ENCODE peak calls at places on chromosome 10, in nine cellular contexts. One of them, this sample, is unnamed.

GRCh38 chr10:76309744-76310441 is 878.5 kb downstream of the LRMDA start:
- DNase-seq in activated naive CD4-positive, alpha-beta T cell: no peak
- DNase-seq in dorsolateral prefrontal cortex: no peak
- DNase-seq in adipocyte: no peak
- DNase-seq in activated T-helper 9 cell treated with anti-CD3 and anti-CD28 coated beads, Interleukin-2, amount 50 U/mL, for 16 hours: no peak
- DNase-seq in aorta: peak
- DNase-seq in GM13977: no peak
- DNase-seq in brain microvascular endothelial cell: no peak
- DNase-seq in NCI-H1417: no peak
- DNase-seq in this sample: no peak

GRCh38 chr10:56633876-56634452 is 272.9 kb upstream of the ZWINT start:
- DNase-seq in activated naive CD4-positive, alpha-beta T cell: no peak
- DNase-seq in dorsolateral prefrontal cortex: no peak
- DNase-seq in adipocyte: no peak
- DNase-seq in activated T-helper 9 cell treated with anti-CD3 and anti-CD28 coated beads, Interleukin-2, amount 50 U/mL, for 16 hours: no peak
- DNase-seq in aorta: no peak
- DNase-seq in GM13977: peak
- DNase-seq in brain microvascular endothelial cell: no peak
- DNase-seq in NCI-H1417: peak
- DNase-seq in this sample: no peak

GRCh38 chr10:124690971-124691370 is 53.2 kb downstream of the FAM53B start:
- DNase-seq in activated naive CD4-positive, alpha-beta T cell: no peak
- DNase-seq in dorsolateral prefrontal cortex: no peak
- DNase-seq in adipocyte: no peak
- DNase-seq in activated T-helper 9 cell treated with anti-CD3 and anti-CD28 coated beads, Interleukin-2, amount 50 U/mL, for 16 hours: no peak
- DNase-seq in aorta: no peak
- DNase-seq in GM13977: no peak
- DNase-seq in brain microvascular endothelial cell: no peak
- DNase-seq in NCI-H1417: peak
- DNase-seq in this sample: no peak

GRCh38 chr10:104260775-104261115 is 6.1 kb downstream of the GSTO1 start:
- DNase-seq in activated naive CD4-positive, alpha-beta T cell: no peak
- DNase-seq in dorsolateral prefrontal cortex: no peak
- DNase-seq in adipocyte: peak
- DNase-seq in activated T-helper 9 cell treated with anti-CD3 and anti-CD28 coated beads, Interleukin-2, amount 50 U/mL, for 16 hours: no peak
- DNase-seq in aorta: no peak
- DNase-seq in GM13977: no peak
- DNase-seq in brain microvascular endothelial cell: peak
- DNase-seq in NCI-H1417: no peak
- DNase-seq in this sample: no peak

GRCh38 chr10:100895896-100896295 is 16.9 kb upstream of the SLF2 start:
- DNase-seq in activated naive CD4-positive, alpha-beta T cell: no peak
- DNase-seq in dorsolateral prefrontal cortex: no peak
- DNase-seq in adipocyte: no peak
- DNase-seq in activated T-helper 9 cell treated with anti-CD3 and anti-CD28 coated beads, Interleukin-2, amount 50 U/mL, for 16 hours: no peak
- DNase-seq in aorta: no peak
- DNase-seq in GM13977: no peak
- DNase-seq in brain microvascular endothelial cell: no peak
- DNase-seq in NCI-H1417: no peak
- DNase-seq in this sample: no peak

GRCh38 chr10:108375691-108376090 is 1211.2 kb upstream of the SORCS1 start:
- DNase-seq in activated naive CD4-positive, alpha-beta T cell: no peak
- DNase-seq in dorsolateral prefrontal cortex: no peak
- DNase-seq in adipocyte: peak
- DNase-seq in activated T-helper 9 cell treated with anti-CD3 and anti-CD28 coated beads, Interleukin-2, amount 50 U/mL, for 16 hours: no peak
- DNase-seq in aorta: no peak
- DNase-seq in GM13977: no peak
- DNase-seq in brain microvascular endothelial cell: no peak
- DNase-seq in NCI-H1417: no peak
- DNase-seq in this sample: no peak

GRCh38 chr10:37727491-37728352 is 129.7 kb downstream of the ZNF248 start:
- DNase-seq in activated naive CD4-positive, alpha-beta T cell: no peak
- DNase-seq in dorsolateral prefrontal cortex: no peak
- DNase-seq in adipocyte: no peak
- DNase-seq in activated T-helper 9 cell treated with anti-CD3 and anti-CD28 coated beads, Interleukin-2, amount 50 U/mL, for 16 hours: no peak
- DNase-seq in aorta: no peak
- DNase-seq in GM13977: no peak
- DNase-seq in brain microvascular endothelial cell: no peak
- DNase-seq in NCI-H1417: no peak
- DNase-seq in this sample: no peak

GRCh38 chr10:45354261-45354660 is 19.8 kb upstream of the ALOX5 start:
- DNase-seq in activated naive CD4-positive, alpha-beta T cell: no peak
- DNase-seq in dorsolateral prefrontal cortex: no peak
- DNase-seq in adipocyte: no peak
- DNase-seq in activated T-helper 9 cell treated with anti-CD3 and anti-CD28 coated beads, Interleukin-2, amount 50 U/mL, for 16 hours: no peak
- DNase-seq in aorta: peak
- DNase-seq in GM13977: no peak
- DNase-seq in brain microvascular endothelial cell: no peak
- DNase-seq in NCI-H1417: no peak
- DNase-seq in this sample: no peak

GRCh38 chr10:128054163-128054970 is 71.9 kb downstream of the MKI67 start:
- DNase-seq in activated naive CD4-positive, alpha-beta T cell: no peak
- DNase-seq in dorsolateral prefrontal cortex: no peak
- DNase-seq in adipocyte: no peak
- DNase-seq in activated T-helper 9 cell treated with anti-CD3 and anti-CD28 coated beads, Interleukin-2, amount 50 U/mL, for 16 hours: no peak
- DNase-seq in aorta: peak
- DNase-seq in GM13977: no peak
- DNase-seq in brain microvascular endothelial cell: no peak
- DNase-seq in NCI-H1417: no peak
- DNase-seq in this sample: no peak

GRCh38 chr10:111835562-111835961 is 348.0 kb downstream of the GPAM start:
- DNase-seq in activated naive CD4-positive, alpha-beta T cell: no peak
- DNase-seq in dorsolateral prefrontal cortex: no peak
- DNase-seq in adipocyte: no peak
- DNase-seq in activated T-helper 9 cell treated with anti-CD3 and anti-CD28 coated beads, Interleukin-2, amount 50 U/mL, for 16 hours: no peak
- DNase-seq in aorta: no peak
- DNase-seq in GM13977: no peak
- DNase-seq in brain microvascular endothelial cell: peak
- DNase-seq in NCI-H1417: no peak
- DNase-seq in this sample: no peak

GRCh38 chr10:36675458-36675880 is 449.9 kb upstream of the ANKRD30A start:
- DNase-seq in activated naive CD4-positive, alpha-beta T cell: no peak
- DNase-seq in dorsolateral prefrontal cortex: no peak
- DNase-seq in adipocyte: peak
- DNase-seq in activated T-helper 9 cell treated with anti-CD3 and anti-CD28 coated beads, Interleukin-2, amount 50 U/mL, for 16 hours: no peak
- DNase-seq in aorta: peak
- DNase-seq in GM13977: no peak
- DNase-seq in brain microvascular endothelial cell: peak
- DNase-seq in NCI-H1417: no peak
- DNase-seq in this sample: no peak

GRCh38 chr10:110208614-110209398 is 1.4 kb downstream of the MXI1 start:
- DNase-seq in activated naive CD4-positive, alpha-beta T cell: peak
- DNase-seq in dorsolateral prefrontal cortex: peak
- DNase-seq in adipocyte: peak
- DNase-seq in activated T-helper 9 cell treated with anti-CD3 and anti-CD28 coated beads, Interleukin-2, amount 50 U/mL, for 16 hours: no peak
- DNase-seq in aorta: peak
- DNase-seq in GM13977: peak
- DNase-seq in brain microvascular endothelial cell: no peak
- DNase-seq in NCI-H1417: no peak
- DNase-seq in this sample: no peak

GRCh38 chr10:43176271-43176670 is 38.0 kb downstream of the CSGALNACT2 start:
- DNase-seq in activated naive CD4-positive, alpha-beta T cell: no peak
- DNase-seq in dorsolateral prefrontal cortex: no peak
- DNase-seq in adipocyte: no peak
- DNase-seq in activated T-helper 9 cell treated with anti-CD3 and anti-CD28 coated beads, Interleukin-2, amount 50 U/mL, for 16 hours: no peak
- DNase-seq in aorta: no peak
- DNase-seq in GM13977: no peak
- DNase-seq in brain microvascular endothelial cell: no peak
- DNase-seq in NCI-H1417: no peak
- DNase-seq in this sample: no peak

GRCh38 chr10:63700209-63700934 is 179.2 kb downstream of the REEP3 start:
- DNase-seq in activated naive CD4-positive, alpha-beta T cell: no peak
- DNase-seq in dorsolateral prefrontal cortex: no peak
- DNase-seq in adipocyte: peak
- DNase-seq in activated T-helper 9 cell treated with anti-CD3 and anti-CD28 coated beads, Interleukin-2, amount 50 U/mL, for 16 hours: no peak
- DNase-seq in aorta: peak
- DNase-seq in GM13977: no peak
- DNase-seq in brain microvascular endothelial cell: peak
- DNase-seq in NCI-H1417: no peak
- DNase-seq in this sample: no peak

GRCh38 chr10:21329995-21330627 is 195.4 kb downstream of the SKIDA1 start:
- DNase-seq in activated naive CD4-positive, alpha-beta T cell: no peak
- DNase-seq in dorsolateral prefrontal cortex: no peak
- DNase-seq in adipocyte: peak
- DNase-seq in activated T-helper 9 cell treated with anti-CD3 and anti-CD28 coated beads, Interleukin-2, amount 50 U/mL, for 16 hours: no peak
- DNase-seq in aorta: peak
- DNase-seq in GM13977: no peak
- DNase-seq in brain microvascular endothelial cell: peak
- DNase-seq in NCI-H1417: no peak
- DNase-seq in this sample: no peak

GRCh38 chr10:75253281-75254220 is 17.8 kb upstream of the COMTD1 start:
- DNase-seq in activated naive CD4-positive, alpha-beta T cell: no peak
- DNase-seq in dorsolateral prefrontal cortex: no peak
- DNase-seq in adipocyte: no peak
- DNase-seq in activated T-helper 9 cell treated with anti-CD3 and anti-CD28 coated beads, Interleukin-2, amount 50 U/mL, for 16 hours: no peak
- DNase-seq in aorta: no peak
- DNase-seq in GM13977: no peak
- DNase-seq in brain microvascular endothelial cell: no peak
- DNase-seq in NCI-H1417: no peak
- DNase-seq in this sample: no peak

GRCh38 chr10:124491105-124491504 is 29.5 kb downstream of the LHPP start:
- DNase-seq in activated naive CD4-positive, alpha-beta T cell: no peak
- DNase-seq in dorsolateral prefrontal cortex: no peak
- DNase-seq in adipocyte: no peak
- DNase-seq in activated T-helper 9 cell treated with anti-CD3 and anti-CD28 coated beads, Interleukin-2, amount 50 U/mL, for 16 hours: no peak
- DNase-seq in aorta: no peak
- DNase-seq in GM13977: no peak
- DNase-seq in brain microvascular endothelial cell: no peak
- DNase-seq in NCI-H1417: no peak
- DNase-seq in this sample: no peak

GRCh38 chr10:11227103-11227502 is 209.4 kb downstream of the CELF2 start:
- DNase-seq in activated naive CD4-positive, alpha-beta T cell: no peak
- DNase-seq in dorsolateral prefrontal cortex: no peak
- DNase-seq in adipocyte: no peak
- DNase-seq in activated T-helper 9 cell treated with anti-CD3 and anti-CD28 coated beads, Interleukin-2, amount 50 U/mL, for 16 hours: no peak
- DNase-seq in aorta: no peak
- DNase-seq in GM13977: no peak
- DNase-seq in brain microvascular endothelial cell: no peak
- DNase-seq in NCI-H1417: no peak
- DNase-seq in this sample: no peak

GRCh38 chr10:12513775-12514663 is 164.7 kb downstream of the CAMK1D start:
- DNase-seq in activated naive CD4-positive, alpha-beta T cell: no peak
- DNase-seq in dorsolateral prefrontal cortex: no peak
- DNase-seq in adipocyte: no peak
- DNase-seq in activated T-helper 9 cell treated with anti-CD3 and anti-CD28 coated beads, Interleukin-2, amount 50 U/mL, for 16 hours: no peak
- DNase-seq in aorta: no peak
- DNase-seq in GM13977: no peak
- DNase-seq in brain microvascular endothelial cell: no peak
- DNase-seq in NCI-H1417: peak
- DNase-seq in this sample: no peak

GRCh38 chr10:89332718-89333281 is 5.0 kb downstream of the IFIT3 start:
- DNase-seq in activated naive CD4-positive, alpha-beta T cell: no peak
- DNase-seq in dorsolateral prefrontal cortex: no peak
- DNase-seq in adipocyte: peak
- DNase-seq in activated T-helper 9 cell treated with anti-CD3 and anti-CD28 coated beads, Interleukin-2, amount 50 U/mL, for 16 hours: no peak
- DNase-seq in aorta: no peak
- DNase-seq in GM13977: peak
- DNase-seq in brain microvascular endothelial cell: no peak
- DNase-seq in NCI-H1417: no peak
- DNase-seq in this sample: no peak

GRCh38 chr10:122733450-122733849 is 33.8 kb upstream of the C10orf120 start:
- DNase-seq in activated naive CD4-positive, alpha-beta T cell: no peak
- DNase-seq in dorsolateral prefrontal cortex: no peak
- DNase-seq in adipocyte: no peak
- DNase-seq in activated T-helper 9 cell treated with anti-CD3 and anti-CD28 coated beads, Interleukin-2, amount 50 U/mL, for 16 hours: no peak
- DNase-seq in aorta: no peak
- DNase-seq in GM13977: no peak
- DNase-seq in brain microvascular endothelial cell: no peak
- DNase-seq in NCI-H1417: no peak
- DNase-seq in this sample: no peak

GRCh38 chr10:60767424-60767823 is 10.9 kb upstream of the CDK1 start:
- DNase-seq in activated naive CD4-positive, alpha-beta T cell: no peak
- DNase-seq in dorsolateral prefrontal cortex: no peak
- DNase-seq in adipocyte: no peak
- DNase-seq in activated T-helper 9 cell treated with anti-CD3 and anti-CD28 coated beads, Interleukin-2, amount 50 U/mL, for 16 hours: no peak
- DNase-seq in aorta: no peak
- DNase-seq in GM13977: no peak
- DNase-seq in brain microvascular endothelial cell: no peak
- DNase-seq in NCI-H1417: no peak
- DNase-seq in this sample: no peak

GRCh38 chr10:24449334-24449740 is 240.4 kb downstream of the KIAA1217 start:
- DNase-seq in activated naive CD4-positive, alpha-beta T cell: no peak
- DNase-seq in dorsolateral prefrontal cortex: no peak
- DNase-seq in adipocyte: peak
- DNase-seq in activated T-helper 9 cell treated with anti-CD3 and anti-CD28 coated beads, Interleukin-2, amount 50 U/mL, for 16 hours: no peak
- DNase-seq in aorta: no peak
- DNase-seq in GM13977: peak
- DNase-seq in brain microvascular endothelial cell: no peak
- DNase-seq in NCI-H1417: no peak
- DNase-seq in this sample: no peak

GRCh38 chr10:14674376-14675050 is 100.2 kb downstream of the FAM107B start:
- DNase-seq in activated naive CD4-positive, alpha-beta T cell: no peak
- DNase-seq in dorsolateral prefrontal cortex: no peak
- DNase-seq in adipocyte: no peak
- DNase-seq in activated T-helper 9 cell treated with anti-CD3 and anti-CD28 coated beads, Interleukin-2, amount 50 U/mL, for 16 hours: no peak
- DNase-seq in aorta: no peak
- DNase-seq in GM13977: no peak
- DNase-seq in brain microvascular endothelial cell: no peak
- DNase-seq in NCI-H1417: peak
- DNase-seq in this sample: peak

GRCh38 chr10:119149723-119150122 is 15.8 kb downstream of the SFXN4 start:
- DNase-seq in activated naive CD4-positive, alpha-beta T cell: no peak
- DNase-seq in dorsolateral prefrontal cortex: no peak
- DNase-seq in adipocyte: no peak
- DNase-seq in activated T-helper 9 cell treated with anti-CD3 and anti-CD28 coated beads, Interleukin-2, amount 50 U/mL, for 16 hours: no peak
- DNase-seq in aorta: no peak
- DNase-seq in GM13977: no peak
- DNase-seq in brain microvascular endothelial cell: no peak
- DNase-seq in NCI-H1417: no peak
- DNase-seq in this sample: peak

GRCh38 chr10:87864497-87865059 is 1.2 kb downstream of the PTEN start:
- DNase-seq in activated naive CD4-positive, alpha-beta T cell: no peak
- DNase-seq in dorsolateral prefrontal cortex: no peak
- DNase-seq in adipocyte: no peak
- DNase-seq in activated T-helper 9 cell treated with anti-CD3 and anti-CD28 coated beads, Interleukin-2, amount 50 U/mL, for 16 hours: no peak
- DNase-seq in aorta: no peak
- DNase-seq in GM13977: no peak
- DNase-seq in brain microvascular endothelial cell: no peak
- DNase-seq in NCI-H1417: peak
- DNase-seq in this sample: no peak

GRCh38 chr10:62559481-62560206 is 185.5 kb downstream of the ZNF365 start:
- DNase-seq in activated naive CD4-positive, alpha-beta T cell: no peak
- DNase-seq in dorsolateral prefrontal cortex: no peak
- DNase-seq in adipocyte: no peak
- DNase-seq in activated T-helper 9 cell treated with anti-CD3 and anti-CD28 coated beads, Interleukin-2, amount 50 U/mL, for 16 hours: no peak
- DNase-seq in aorta: no peak
- DNase-seq in GM13977: no peak
- DNase-seq in brain microvascular endothelial cell: no peak
- DNase-seq in NCI-H1417: no peak
- DNase-seq in this sample: no peak

GRCh38 chr10:52883996-52884871 is 111.7 kb upstream of the MBL2 start:
- DNase-seq in activated naive CD4-positive, alpha-beta T cell: no peak
- DNase-seq in dorsolateral prefrontal cortex: no peak
- DNase-seq in adipocyte: peak
- DNase-seq in activated T-helper 9 cell treated with anti-CD3 and anti-CD28 coated beads, Interleukin-2, amount 50 U/mL, for 16 hours: no peak
- DNase-seq in aorta: no peak
- DNase-seq in GM13977: peak
- DNase-seq in brain microvascular endothelial cell: peak
- DNase-seq in NCI-H1417: peak
- DNase-seq in this sample: peak

GRCh38 chr10:3787816-3788215 is 2.8 kb upstream of the KLF6 start:
- DNase-seq in activated naive CD4-positive, alpha-beta T cell: no peak
- DNase-seq in dorsolateral prefrontal cortex: no peak
- DNase-seq in adipocyte: no peak
- DNase-seq in activated T-helper 9 cell treated with anti-CD3 and anti-CD28 coated beads, Interleukin-2, amount 50 U/mL, for 16 hours: no peak
- DNase-seq in aorta: no peak
- DNase-seq in GM13977: no peak
- DNase-seq in brain microvascular endothelial cell: no peak
- DNase-seq in NCI-H1417: no peak
- DNase-seq in this sample: no peak

GRCh38 chr10:115093776-115094361 is 704 bp downstream of the ATRNL1 start:
- DNase-seq in activated naive CD4-positive, alpha-beta T cell: no peak
- DNase-seq in dorsolateral prefrontal cortex: peak
- DNase-seq in adipocyte: peak
- DNase-seq in activated T-helper 9 cell treated with anti-CD3 and anti-CD28 coated beads, Interleukin-2, amount 50 U/mL, for 16 hours: no peak
- DNase-seq in aorta: no peak
- DNase-seq in GM13977: peak
- DNase-seq in brain microvascular endothelial cell: no peak
- DNase-seq in NCI-H1417: peak
- DNase-seq in this sample: no peak

GRCh38 chr10:100710151-100710871 is 35.1 kb upstream of the PAX2 start:
- DNase-seq in activated naive CD4-positive, alpha-beta T cell: no peak
- DNase-seq in dorsolateral prefrontal cortex: no peak
- DNase-seq in adipocyte: peak
- DNase-seq in activated T-helper 9 cell treated with anti-CD3 and anti-CD28 coated beads, Interleukin-2, amount 50 U/mL, for 16 hours: no peak
- DNase-seq in aorta: no peak
- DNase-seq in GM13977: no peak
- DNase-seq in brain microvascular endothelial cell: no peak
- DNase-seq in NCI-H1417: peak
- DNase-seq in this sample: peak